ENCODE peak calls at places on chromosomes 1 and 21, in nine cellular contexts. W is stimulated activated CD8-positive, alpha-beta memory T cell treated with anti-CD3 and anti-CD28 coated beads, Interleukin-15, amount 100 ng/mL, for 4 hours; M is AG09319; N is stimulated activated CD4-positive, alpha-beta T cell treated with anti-CD3 and anti-CD28 coated beads, Interleukin-15, amount 100 ng/mL, for 1 hour; G is GM23338; Q is left colon; Z is activated T-helper 1 cell treated with anti-CD3 and anti-CD28 coated beads, Interleukin-12 subunit alpha, Interleukin-12 subunit beta, Interleukin-2, Interleukin-4 antibody, amounts not matched to agents 30 ng/mL and 10 ng/mL and 1 ng/mL, durations not matched to agents 14 hours and 24 hours and 36 hours; Y is GM20000; K is HTR-8/SVneo. F is an unnamed sample.

GRCh38 chr1:93773049-93773838 is 91.6 kb upstream of the BCAR3 start:
- DNase-seq in Y (no peak), N (no peak), G (no peak), Q (no peak), Z (no peak), K (no peak), M (no peak), W (no peak), F (no peak)

GRCh38 chr1:145785481-145785880 is 38.4 kb downstream of the RNF115 start:
- DNase-seq in G (no peak), Z (no peak), Y (no peak), Q (no peak), M (no peak), W (no peak), K (no peak), N (no peak), F (no peak)

GRCh38 chr1:63772201-63772600 is 1.6 kb upstream of the ROR1 start:
- DNase-seq in M (no peak), Z (no peak), Q (no peak), N (no peak), K (no peak), W (no peak), Y (no peak), G (no peak), F (no peak)

GRCh38 chr1:107785506-107786213 is 179.3 kb downstream of the VAV3 start:
- DNase-seq in G (no peak), Z (no peak), W (no peak), K (no peak), Y (no peak), N (no peak), Q (no peak), M (no peak), F (no peak)

GRCh38 chr1:41164727-41165126 is 77.4 kb downstream of the SCMH1 start:
- DNase-seq in K (no peak), Q (no peak), Z (no peak), G (no peak), Y (no peak), M (no peak), W (no peak), N (no peak), F (no peak)

GRCh38 chr1:2030076-2030870 is 11.1 kb downstream of the GABRD start:
- DNase-seq in Q (no peak), K (no peak), N (no peak), G (no peak), Y (no peak), Z (no peak), W (no peak), M (no peak), F (no peak)

GRCh38 chr21:36079671-36080070 is 9.8 kb downstream of the CBR1 start:
- DNase-seq in M (no peak), Y (no peak), K (no peak), G (no peak), Q (no peak), Z (no peak), N (no peak), W (no peak), F (no peak)

GRCh38 chr1:222950892-222951291 is 136.1 kb downstream of the DISP1 start:
- DNase-seq in Z (no peak), Y (no peak), G (no peak), W (no peak), M (no peak), Q (no peak), K (no peak), N (no peak), F (no peak)

GRCh38 chr21:38236232-38236631 is 20.6 kb upstream of the KCNJ15 start:
- DNase-seq in K (no peak), Z (no peak), Q (no peak), G (peak; percentile 4), M (no peak), W (no peak), Y (no peak), N (no peak), F (no peak)

GRCh38 chr1:3053986-3054385 is 15.0 kb upstream of the PRDM16 start:
- DNase-seq in Q (no peak), W (no peak), G (no peak), Z (no peak), Y (no peak), K (no peak), M (no peak), N (no peak), F (no peak)

GRCh38 chr21:31184462-31184861 is 146.2 kb upstream of the KRTAP19-8 start:
- DNase-seq in Z (peak; percentile 68), Y (peak; percentile 25), K (no peak), W (peak; percentile 63), G (no peak), M (no peak), Q (no peak), N (peak; percentile 63), F (no peak)

GRCh38 chr1:53890522-53890941 is 935 bp upstream of the YIPF1 start:
- DNase-seq in G (no peak), Z (no peak), K (no peak), Q (no peak), M (no peak), N (no peak), W (no peak), Y (no peak), F (no peak)

GRCh38 chr1:55252942-55253589 is 37.9 kb upstream of the USP24 start:
- DNase-seq in W (no peak), G (no peak), Y (no peak), N (no peak), K (no peak), Z (no peak), M (no peak), Q (no peak), F (no peak)

GRCh38 chr1:48182441-48182840 is 40.1 kb upstream of the SLC5A9 start:
- DNase-seq in K (no peak), Y (no peak), N (no peak), M (no peak), Q (no peak), Z (no peak), W (no peak), G (no peak), F (no peak)

GRCh38 chr1:171913385-171913784 is 72.1 kb downstream of the DNM3 start:
- DNase-seq in Y (no peak), M (no peak), Z (no peak), K (no peak), Q (peak; percentile 64), N (no peak), W (no peak), G (no peak), F (no peak)

GRCh38 chr1:38013027-38013588 is 574 bp downstream of the UTP11 start:
- DNase-seq in M (peak; percentile 40), W (no peak), Q (no peak), Z (no peak), K (no peak), Y (peak; percentile 45), G (peak; percentile 64), N (no peak), F (no peak)

GRCh38 chr1:31031330-31032143 is 34.0 kb downstream of the PUM1 start:
- DNase-seq in Z (no peak), N (no peak), Q (no peak), M (no peak), W (no peak), K (no peak), Y (no peak), G (peak; percentile 46), F (no peak)

GRCh38 chr1:3610823-3611169 is 512 bp downstream of the MEGF6 start:
- DNase-seq in M (no peak), K (no peak), G (peak; percentile 58), W (no peak), N (no peak), Y (no peak), Z (no peak), Q (no peak), F (no peak)

GRCh38 chr1:48049823-48050539 is 52.8 kb upstream of the TRABD2B start:
- DNase-seq in Q (no peak), G (no peak), W (no peak), M (no peak), N (no peak), Y (no peak), K (no peak), Z (no peak), F (no peak)

GRCh38 chr1:65075123-65075976 is 72.7 kb upstream of the AK4 start:
- DNase-seq in N (no peak), G (peak; percentile 89), Z (peak; percentile 47), K (peak; percentile 56), Q (peak; percentile 51), Y (peak; percentile 70), W (peak; percentile 54), M (no peak), F (no peak)

GRCh38 chr1:157994704-157995540 is 1.5 kb downstream of the KIRREL1 start:
- DNase-seq in Q (no peak), G (no peak), W (no peak), Z (no peak), Y (no peak), N (no peak), K (no peak), M (no peak), F (no peak)

GRCh38 chr21:41774467-41775151 is 7.8 kb upstream of the RIPK4 start:
- DNase-seq in Q (no peak), K (no peak), M (no peak), G (no peak), W (no peak), Z (no peak), N (no peak), Y (no peak), F (no peak)

F was measured in cerebellar nuclear complex.